ENCODE peak calls at places on chromosomes 2 and 18, in six cellular contexts. M, I, T, C, E and L are unnamed samples.

GRCh38 chr2:85644909-85645308 is 23.1 kb downstream of the SFTPB start:
- DNase-seq in C (no peak), T (no peak), E (no peak), M (no peak), I (no peak), L (no peak)

GRCh38 chr2:185807351-185807750 is 68.7 kb downstream of the FSIP2 start:
- DNase-seq in T (no peak), M (no peak), E (no peak), C (no peak), I (no peak), L (no peak)

GRCh38 chr2:97870396-97870843 is 125.3 kb downstream of the TMEM131 start:
- DNase-seq in C (no peak), M (peak), E (peak), I (peak), T (no peak), L (peak)

GRCh38 chr2:43890855-43891254 is 52.1 kb downstream of the ABCG8 start:
- DNase-seq in I (no peak), M (no peak), C (no peak), E (peak), T (no peak), L (no peak)

GRCh38 chr2:48092846-48093498 is 186.7 kb upstream of the FBXO11 start:
- DNase-seq in C (no peak), I (no peak), E (no peak), T (no peak), M (no peak), L (no peak)

GRCh38 chr18:73683618-73684238 is 463.9 kb downstream of the FBXO15 start:
- DNase-seq in T (no peak), C (no peak), M (no peak), E (no peak), I (no peak), L (no peak)

GRCh38 chr2:189498205-189498604 is 56.9 kb downstream of the WDR75 start:
- DNase-seq in C (no peak), M (no peak), T (no peak), I (no peak), E (no peak), L (no peak)

GRCh38 chr18:12507007-12507406 is 99.3 kb downstream of the PRELID3A start:
- DNase-seq in E (no peak), C (no peak), M (no peak), I (no peak), T (no peak), L (no peak)

GRCh38 chr2:236673823-236674185 is 104.2 kb downstream of the ACKR3 start:
- DNase-seq in C (no peak), E (no peak), M (no peak), T (no peak), I (no peak), L (no peak)

GRCh38 chr2:196390243-196391148 is 219.1 kb upstream of the STK17B start:
- DNase-seq in M (no peak), I (no peak), C (no peak), T (no peak), E (no peak), L (no peak)

GRCh38 chr2:223383315-223383714 is 218.8 kb downstream of the SCG2 start:
- DNase-seq in T (no peak), C (no peak), E (no peak), I (no peak), M (no peak), L (no peak)

GRCh38 chr2:25257931-25258771 is 83.6 kb downstream of the DNMT3A start:
- DNase-seq in E (no peak), C (no peak), M (no peak), T (no peak), I (no peak), L (no peak)

GRCh38 chr2:188765522-188765921 is 208.7 kb upstream of the COL3A1 start:
- DNase-seq in I (no peak), C (no peak), M (no peak), T (peak), E (peak), L (peak)

GRCh38 chr2:44941551-44942234 is at the start of gene SIX3:
- DNase-seq in T (peak), I (no peak), E (no peak), M (peak), C (no peak), L (peak)

GRCh38 chr2:234983011-234983726 is 31.4 kb downstream of the SH3BP4 start:
- DNase-seq in M (no peak), T (no peak), E (no peak), I (no peak), C (no peak), L (no peak)

GRCh38 chr2:45388541-45389100 is 222.4 kb downstream of the SRBD1 start:
- DNase-seq in M (no peak), E (no peak), C (no peak), T (no peak), I (no peak), L (no peak)

GRCh38 chr2:64225491-64225890 is 81.3 kb upstream of the PELI1 start:
- DNase-seq in T (no peak), M (no peak), I (no peak), C (peak), E (no peak), L (no peak)

GRCh38 chr2:100744184-100744583 is 75.8 kb upstream of the NPAS2 start:
- DNase-seq in I (no peak), E (no peak), C (no peak), M (no peak), T (no peak), L (no peak)

GRCh38 chr18:35934891-35935290 is 37.6 kb upstream of the RMP24 start:
- DNase-seq in M (no peak), T (no peak), I (no peak), C (no peak), E (no peak), L (no peak)

GRCh38 chr2:19176977-19177376 is 181.4 kb downstream of the OSR1 start:
- DNase-seq in I (no peak), E (no peak), M (no peak), C (no peak), T (no peak), L (no peak)

GRCh38 chr2:122138561-122138960 is 383.1 kb downstream of the TSN start:
- DNase-seq in T (no peak), C (no peak), I (no peak), E (no peak), M (no peak), L (no peak)

GRCh38 chr18:46387426-46388131 is 269.4 kb downstream of the LOXHD1 start:
- DNase-seq in C (no peak), T (peak), E (peak), M (no peak), I (no peak), L (no peak)

GRCh38 chr18:6009751-6010150 is 114.4 kb upstream of the TMEM200C start:
- DNase-seq in I (no peak), M (no peak), T (no peak), C (no peak), E (no peak), L (no peak)

GRCh38 chr2:180554330-180554729 is 426.1 kb upstream of the UBE2E3 start:
- DNase-seq in E (no peak), M (no peak), C (no peak), T (no peak), I (no peak), L (no peak)

GRCh38 chr2:162153608-162154224 is 1.7 kb upstream of the GCG start:
- DNase-seq in T (peak), I (peak), M (peak), C (peak), E (peak), L (peak)

GRCh38 chr2:201707753-201708152 is 9.3 kb upstream of the MPP4 start:
- DNase-seq in E (peak), T (no peak), C (no peak), I (no peak), M (no peak), L (peak)